ENCODE peak calls at places on chromosomes 13 and 19, in five cellular contexts. F is left ventricle myocardium inferior, L is lower lobe of right lung, Q is testis, T is adrenal gland. V is an unnamed sample. For H3K27me3 and H3K36me3, the result is how much of the 10 kb centered on the place peaks cover.

GRCh38 chr13:30816733-30817132 is 81.4 kb downstream of the ALOX5AP start:
- DNase-seq in F (no peak), L (no peak), Q (no peak), T (no peak), V (no peak)

GRCh38 chr19:40403262-40403984 is 9.8 kb downstream of the PRX start:
- DNase-seq in F (peak), L (peak), Q (peak), T (peak), V (peak)

GRCh38 chr13:83798731-83799130 is 83.5 kb downstream of the SLITRK1 start:
- DNase-seq in F (no peak), L (no peak), Q (no peak), T (no peak), V (no peak)

GRCh38 chr13:50334944-50335343 is 319.7 kb downstream of the KCNRG start:
- DNase-seq in F (no peak), L (no peak), Q (no peak), T (no peak), V (no peak)

GRCh38 chr19:33712268-33712667 is 84.4 kb upstream of the KCTD15 start:
- DNase-seq in F (no peak), L (no peak), Q (peak), T (no peak), V (no peak)

GRCh38 chr19:46614114-46614701 is 10.7 kb downstream of the PTGIR start:
- DNase-seq in F (peak), L (peak), Q (peak), T (peak), V (peak)

GRCh38 chr19:4976412-4977298 is 7.7 kb downstream of the KDM4B start:
- DNase-seq in F (peak), L (peak), Q (peak), T (peak), V (no peak)

GRCh38 chr13:92103673-92104296 is 705.4 kb downstream of the GPC5 start:
- DNase-seq in F (no peak), L (no peak), Q (peak), T (no peak), V (no peak)

GRCh38 chr19:3508771-3509535 is 2.8 kb downstream of the FZR1 start:
- DNase-seq in F (no peak), L (no peak), Q (no peak), T (peak), V (no peak)

GRCh38 chr13:75639426-75639825 is 3.3 kb downstream of the LMO7 start:
- DNase-seq in F (no peak), L (no peak), Q (no peak), T (no peak), V (no peak)

GRCh38 chr13:113407531-113408393 is 43.8 kb upstream of the GRTP1 start:
- DNase-seq in F (no peak), L (no peak), Q (no peak), T (no peak), V (no peak)

GRCh38 chr19:46480409-46480808 is 9.0 kb upstream of the PNMA8A start:
- DNase-seq in F (no peak), L (no peak), Q (peak), T (no peak), V (no peak)

GRCh38 chr13:98525852-98526512 is 50.9 kb downstream of the STK24 start:
- DNase-seq in F (no peak), L (no peak), Q (no peak), T (no peak), V (no peak)

GRCh38 chr13:33490461-33491327 is 205.1 kb upstream of the STARD13 start:
- DNase-seq in F (no peak), L (no peak), Q (no peak), T (no peak), V (no peak)

GRCh38 chr13:73223372-73223781 is 164.6 kb downstream of the KLF5 start:
- DNase-seq in F (no peak), L (no peak), Q (no peak), T (no peak), V (peak)

GRCh38 chr19:703651-704446 is 4.9 kb upstream of the PALM start:
- DNase-seq in F (peak), L (peak), Q (peak), T (peak), V (peak)

DNA sequence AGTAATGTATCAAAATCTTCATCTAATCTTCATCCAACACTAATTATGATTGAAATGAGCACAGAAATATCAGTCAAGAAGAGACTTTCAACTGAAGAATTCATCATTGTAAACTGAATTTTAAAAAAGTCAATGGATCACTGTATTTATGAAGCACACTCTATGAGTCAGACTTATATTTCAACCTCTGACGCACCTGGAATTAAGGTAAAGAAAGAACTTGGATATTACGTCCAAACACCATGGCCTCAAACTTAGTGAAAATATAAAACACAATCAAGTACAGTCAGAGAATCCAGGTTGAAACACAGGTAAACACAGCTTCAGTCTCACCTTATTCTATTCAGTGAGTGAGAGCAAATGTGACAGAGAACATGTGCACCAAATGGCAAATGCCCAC is 39.5 kb downstream of the MIPEP start:
- DNase-seq in F (no peak), L (no peak), Q (no peak), T (no peak), V (no peak)
- H3K27me3 ChIP-seq in F (under half), L (under half), Q (under half), T (under half), V (under half)

GRCh38 chr19:35437152-35437951 is 10.7 kb upstream of the FFAR2 start:
- DNase-seq in F (no peak), L (no peak), Q (no peak), T (no peak), V (no peak)
- H3K4me3 ChIP-seq in F (peak), L (no peak), Q (no peak), T (no peak), V (no peak)

GRCh38 chr19:19305696-19306095 is 14.6 kb downstream of the SUGP1 start:
- DNase-seq in F (no peak), L (no peak), Q (peak), T (no peak), V (no peak)
- H3K36me3 ChIP-seq in F (half or more), L (half or more), Q (under half), T (half or more), V (half or more)

GRCh38 chr19:48795855-48796142 is 15.0 kb downstream of the BCAT2 start:
- DNase-seq in F (peak), L (no peak), Q (peak), T (no peak), V (peak)

GRCh38 chr19:48795055-48795854 is 15.6 kb downstream of the BCAT2 start:
- DNase-seq in F (peak), L (peak), Q (peak), T (peak), V (peak)

GRCh38 chr19:48797103-48797502 is 13.7 kb downstream of the BCAT2 start:
- DNase-seq in F (no peak), L (no peak), Q (no peak), T (no peak), V (no peak)

GRCh38 chr19:48794291-48794690 is 16.5 kb downstream of the BCAT2 start:
- DNase-seq in F (no peak), L (no peak), Q (no peak), T (no peak), V (no peak)

DNA sequence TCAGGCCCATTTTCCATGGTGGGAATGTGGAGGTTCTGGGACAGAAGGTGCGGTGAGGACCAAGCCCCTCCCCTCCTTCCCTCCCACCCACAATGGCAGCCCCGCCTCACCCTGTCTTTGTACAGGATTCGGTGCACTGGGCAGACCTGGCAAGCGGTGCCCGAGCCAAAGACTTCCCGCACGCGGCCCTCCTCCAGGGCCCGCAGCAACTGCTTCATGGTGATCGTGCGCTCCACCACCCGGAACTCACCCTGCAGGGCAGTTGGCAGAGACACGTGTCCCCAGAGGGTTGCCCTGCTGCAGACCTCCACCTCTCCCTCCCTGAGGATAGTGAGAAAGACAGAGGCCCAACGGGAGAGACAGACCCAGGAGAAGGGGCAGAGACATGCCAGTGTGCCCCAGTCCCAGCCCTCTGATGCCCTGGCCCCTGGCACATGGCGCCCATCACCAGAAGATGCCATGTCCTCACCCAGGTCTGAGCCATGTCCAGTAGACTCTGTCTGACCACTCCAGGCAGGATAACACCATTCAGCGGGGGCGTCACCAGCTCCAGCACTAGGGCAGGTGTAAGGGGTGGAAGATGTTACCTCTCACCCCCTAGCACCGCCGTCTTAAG is 14.3 kb downstream of the BCAT2 start:
- DNase-seq in F (no peak), L (no peak), Q (no peak), T (no peak), V (no peak)
- H3K27me3 ChIP-seq in F (under half), L (under half), Q (under half), T (under half), V (under half)

GRCh38 chr19:36258028-36258875 is 43.3 kb downstream of the ZNF146 start:
- DNase-seq in F (no peak), L (no peak), Q (no peak), T (peak), V (no peak)
- H3K4me3 ChIP-seq in F (peak), L (peak), Q (no peak), T (no peak), V (no peak)

GRCh38 chr19:12767666-12768065 is 7.7 kb downstream of the HOOK2 start:
- DNase-seq in F (no peak), L (no peak), Q (no peak), T (no peak), V (no peak)
- H3K36me3 ChIP-seq in F (under half), L (under half), Q (under half), T (under half), V (under half)

V was measured in MG63.